ENCODE peak calls at places on chromosomes 5 and 9, in eight cellular contexts. N, P, V, O, E, S, Q and R are unnamed samples.

GRCh38 chr5:124630767-124631704 is 115.4 kb downstream of the ZNF608 start:
- DNase-seq in N (no peak), P (no peak), V (no peak), O (no peak), E (no peak), S (no peak), Q (no peak), R (no peak)

GRCh38 chr5:78797945-78798731 is 149.6 kb upstream of the LHFPL2 start:
- DNase-seq in N (no peak), P (no peak), V (no peak), O (peak; percentile 62), E (no peak), S (no peak), Q (no peak), R (no peak)

GRCh38 chr5:31753700-31754461 is 115.0 kb downstream of the PDZD2 start:
- DNase-seq in N (no peak), P (no peak), V (no peak), O (no peak), E (no peak), S (no peak), Q (no peak), R (no peak)

GRCh38 chr9:136531186-136531903 is 14.5 kb downstream of the NOTCH1 start:
- DNase-seq in N (no peak), P (no peak), V (no peak), O (no peak), E (no peak), S (no peak), Q (no peak), R (no peak)

GRCh38 chr5:79562351-79563246 is 48.7 kb upstream of the HOMER1 start:
- DNase-seq in N (no peak), P (no peak), V (no peak), O (peak; percentile 56), E (no peak), S (no peak), Q (peak; percentile 35), R (no peak)

GRCh38 chr5:147190236-147190815 is 44.5 kb upstream of the STK32A start:
- DNase-seq in N (no peak), P (no peak), V (no peak), O (peak; percentile 11), E (no peak), S (no peak), Q (no peak), R (no peak)

GRCh38 chr5:147175516-147176097 is 59.2 kb upstream of the STK32A start:
- DNase-seq in N (no peak), P (no peak), V (no peak), O (no peak), E (no peak), S (no peak), Q (no peak), R (peak; percentile 86)

GRCh38 chr5:398475-399295 is 44.3 kb upstream of the EXOC3 start:
- DNase-seq in N (no peak), P (peak; percentile 60), V (no peak), O (no peak), E (no peak), S (no peak), Q (no peak), R (no peak)

GRCh38 chr5:108078882-108079281 is 303.0 kb downstream of the FBXL17 start:
- DNase-seq in N (no peak), P (no peak), V (no peak), O (no peak), E (no peak), S (no peak), Q (no peak), R (no peak)

GRCh38 chr9:105245720-105246161 is 1.3 kb downstream of the SLC44A1 start:
- DNase-seq in N (no peak), P (no peak), V (no peak), O (no peak), E (no peak), S (no peak), Q (no peak), R (no peak)

GRCh38 chr5:135880278-135880677 is 15.4 kb downstream of the IL9 start:
- DNase-seq in N (no peak), P (no peak), V (no peak), O (no peak), E (no peak), S (no peak), Q (no peak), R (peak; percentile 48)

GRCh38 chr5:10220253-10220652 is 29.4 kb downstream of the ATPSCKMT start:
- DNase-seq in N (no peak), P (no peak), V (no peak), O (no peak), E (no peak), S (no peak), Q (no peak), R (no peak)

GRCh38 chr5:160787247-160787646 is 64.8 kb downstream of the ATP10B start:
- DNase-seq in N (peak; percentile 3), P (peak; percentile 63), V (no peak), O (peak; percentile 0), E (no peak), S (no peak), Q (no peak), R (peak; percentile 9)

GRCh38 chr9:132583584-132584304 is 1.3 kb downstream of the BARHL1 start:
- DNase-seq in N (no peak), P (no peak), V (no peak), O (no peak), E (no peak), S (no peak), Q (no peak), R (no peak)

GRCh38 chr5:56595561-56595960 is 219.8 kb upstream of the MAP3K1 start:
- DNase-seq in N (no peak), P (no peak), V (no peak), O (no peak), E (no peak), S (no peak), Q (no peak), R (no peak)

GRCh38 chr5:10607666-10608442 is 44.0 kb downstream of the ANKRD33B start:
- DNase-seq in N (peak; percentile 90), P (no peak), V (no peak), O (peak; percentile 77), E (no peak), S (no peak), Q (peak; percentile 73), R (no peak)

GRCh38 chr5:111635151-111635945 is 121.6 kb downstream of the NREP start:
- DNase-seq in N (no peak), P (no peak), V (no peak), O (peak; percentile 11), E (no peak), S (no peak), Q (no peak), R (no peak)

GRCh38 chr5:159052282-159053011 is 47.3 kb downstream of the EBF1 start:
- DNase-seq in N (no peak), P (no peak), V (no peak), O (no peak), E (no peak), S (no peak), Q (no peak), R (no peak)

GRCh38 chr5:137696481-137696880 is 39.4 kb downstream of the KLHL3 start:
- DNase-seq in N (no peak), P (no peak), V (no peak), O (no peak), E (no peak), S (no peak), Q (no peak), R (no peak)

GRCh38 chr5:39063037-39063436 is 11.2 kb downstream of the RICTOR start:
- DNase-seq in N (no peak), P (no peak), V (no peak), O (no peak), E (no peak), S (no peak), Q (no peak), R (no peak)

GRCh38 chr5:142888469-142889085 is 118.4 kb downstream of the ARHGAP26 start:
- DNase-seq in N (peak; percentile 47), P (peak; percentile 35), V (no peak), O (peak; percentile 79), E (no peak), S (no peak), Q (peak; percentile 29), R (peak; percentile 61)

GRCh38 chr9:84691634-84692033 is 22.1 kb downstream of the NTRK2 start:
- DNase-seq in N (no peak), P (no peak), V (no peak), O (no peak), E (no peak), S (no peak), Q (no peak), R (no peak)

GRCh38 chr9:87865626-87866025 is 17.1 kb upstream of the SPATA31E1 start:
- DNase-seq in N (no peak), P (no peak), V (no peak), O (no peak), E (no peak), S (no peak), Q (peak; percentile 67), R (no peak)

GRCh38 chr5:123425444-123425843 is 2.2 kb upstream of the CEP120 start:
- DNase-seq in N (peak; percentile 9), P (no peak), V (no peak), O (no peak), E (no peak), S (no peak), Q (no peak), R (no peak)

GRCh38 chr5:58924306-58924705 is 341.4 kb downstream of the RAB3C start:
- DNase-seq in N (no peak), P (no peak), V (no peak), O (no peak), E (no peak), S (no peak), Q (no peak), R (no peak)

GRCh38 chr5:147713550-147714295 is 68.8 kb downstream of the JAKMIP2 start:
- DNase-seq in N (no peak), P (no peak), V (no peak), O (no peak), E (no peak), S (no peak), Q (no peak), R (no peak)

GRCh38 chr5:131773805-131774204 is 23.0 kb downstream of the FNIP1 start:
- DNase-seq in N (no peak), P (no peak), V (no peak), O (no peak), E (no peak), S (no peak), Q (no peak), R (no peak)

GRCh38 chr5:92962752-92963151 is 618.3 kb downstream of the NR2F1-AS1 start:
- DNase-seq in N (no peak), P (peak; percentile 24), V (no peak), O (no peak), E (no peak), S (no peak), Q (no peak), R (peak; percentile 20)

GRCh38 chr5:119426059-119426458 is 26.2 kb upstream of the HSD17B4 start:
- DNase-seq in N (peak; percentile 33), P (no peak), V (no peak), O (no peak), E (no peak), S (no peak), Q (no peak), R (no peak)